ENCODE peak calls at places on chromosome 11, in four cellular contexts. One of them, this sample, is unnamed.

GRCh38 chr11:68541983-68542382 is 81.4 kb downstream of the PPP6R3 start:
- DNase-seq in IMR-90: no peak
- DNase-seq in H9: no peak
- DNase-seq in H1: no peak
- DNase-seq in this sample: peak; percentile 42

GRCh38 chr11:74749965-74750296 is 1.3 kb downstream of the RNF169 start:
- DNase-seq in H1: no peak
- DNase-seq in IMR-90: no peak
- DNase-seq in H9: no peak
- DNase-seq in this sample: no peak

GRCh38 chr11:97610000-97610399 is 1220.2 kb downstream of the JRKL start:
- DNase-seq in H9: peak; percentile 30
- DNase-seq in H1: no peak
- DNase-seq in IMR-90: no peak
- DNase-seq in this sample: peak; percentile 39

GRCh38 chr11:61918251-61919112 is 1.1 kb upstream of the RAB3IL1 start:
- DNase-seq in IMR-90: no peak
- DNase-seq in H9: no peak
- DNase-seq in H1: no peak
- DNase-seq in this sample: no peak

GRCh38 chr11:58179648-58180047 is 9.2 kb upstream of the OR9Q2 start:
- DNase-seq in H9: no peak
- DNase-seq in H1: no peak
- DNase-seq in IMR-90: no peak
- DNase-seq in this sample: no peak

GRCh38 chr11:534197-534591 is 1.2 kb downstream of the HRAS start:
- DNase-seq in H1: no peak
- DNase-seq in IMR-90: no peak
- DNase-seq in H9: no peak
- DNase-seq in this sample: no peak

GRCh38 chr11:117883063-117883462 is 6.6 kb upstream of the FXYD6 start:
- DNase-seq in IMR-90: no peak
- DNase-seq in H9: no peak
- DNase-seq in H1: no peak
- DNase-seq in this sample: no peak

GRCh38 chr11:88152381-88152780 is 22.9 kb downstream of the RAB38 start:
- DNase-seq in H9: no peak
- DNase-seq in IMR-90: peak; percentile 28
- DNase-seq in H1: no peak
- DNase-seq in this sample: no peak

GRCh38 chr11:118514103-118514502 is 13.2 kb upstream of the TTC36 start:
- DNase-seq in H9: no peak
- DNase-seq in IMR-90: no peak
- DNase-seq in H1: no peak
- DNase-seq in this sample: no peak

GRCh38 chr11:108122166-108122628 is 830 bp downstream of the ACAT1 start:
- DNase-seq in IMR-90: no peak
- DNase-seq in H1: no peak
- DNase-seq in H9: no peak
- DNase-seq in this sample: peak; percentile 18

GRCh38 chr11:14908214-14908880 is 16.3 kb upstream of the CYP2R1 start:
- DNase-seq in IMR-90: peak; percentile 34
- DNase-seq in H1: no peak
- DNase-seq in H9: peak; percentile 39
- DNase-seq in this sample: peak; percentile 73

GRCh38 chr11:107218123-107219084 is 200.1 kb upstream of the GUCY1A2 start:
- DNase-seq in H1: no peak
- DNase-seq in IMR-90: no peak
- DNase-seq in H9: no peak
- DNase-seq in this sample: peak; percentile 44

GRCh38 chr11:103453901-103454300 is 344.7 kb downstream of the DYNC2H1 start:
- DNase-seq in H1: no peak
- DNase-seq in IMR-90: no peak
- DNase-seq in H9: no peak
- DNase-seq in this sample: no peak

GRCh38 chr11:90805172-90805571 is 582.3 kb upstream of the CHORDC1 start:
- DNase-seq in H9: no peak
- DNase-seq in H1: no peak
- DNase-seq in IMR-90: no peak
- DNase-seq in this sample: peak; percentile 29

GRCh38 chr11:122649133-122649532 is 6.4 kb upstream of the UBASH3B start:
- DNase-seq in H9: no peak
- DNase-seq in IMR-90: no peak
- DNase-seq in H1: no peak
- DNase-seq in this sample: no peak

GRCh38 chr11:61372659-61373058 is 10.5 kb downstream of the TMEM138 start:
- DNase-seq in IMR-90: no peak
- DNase-seq in H1: no peak
- DNase-seq in H9: no peak
- DNase-seq in this sample: peak; percentile 40

GRCh38 chr11:2932850-2933251 is 3.6 kb upstream of the PHLDA2 start:
- DNase-seq in H1: no peak
- DNase-seq in H9: no peak
- DNase-seq in IMR-90: peak; percentile 46
- DNase-seq in this sample: no peak

GRCh38 chr11:2525166-2525861 is 80.5 kb downstream of the KCNQ1 start:
- DNase-seq in IMR-90: no peak
- DNase-seq in H1: no peak
- DNase-seq in H9: peak; percentile 19
- DNase-seq in this sample: no peak

GRCh38 chr11:39432929-39433328 is 2026.5 kb downstream of the LRRC4C start:
- DNase-seq in H9: no peak
- DNase-seq in H1: no peak
- DNase-seq in IMR-90: no peak
- DNase-seq in this sample: no peak

GRCh38 chr11:42764936-42765335 is 546.9 kb upstream of the API5 start:
- DNase-seq in IMR-90: no peak
- DNase-seq in H9: no peak
- DNase-seq in H1: no peak
- DNase-seq in this sample: no peak

GRCh38 chr11:96082002-96082899 is 158.3 kb upstream of the MTMR2 start:
- DNase-seq in IMR-90: no peak
- DNase-seq in H9: no peak
- DNase-seq in H1: no peak
- DNase-seq in this sample: peak; percentile 62

GRCh38 chr11:57325735-57326048 is 940 bp upstream of the TNKS1BP1 start:
- DNase-seq in IMR-90: no peak
- DNase-seq in H1: no peak
- DNase-seq in H9: no peak
- DNase-seq in this sample: no peak

GRCh38 chr11:11987503-11988022 is 20.9 kb downstream of the DKK3 start:
- DNase-seq in IMR-90: peak; percentile 78
- DNase-seq in H9: peak; percentile 27
- DNase-seq in H1: no peak
- DNase-seq in this sample: peak; percentile 93

GRCh38 chr11:12235945-12236743 is 125.8 kb downstream of the MICAL2 start:
- DNase-seq in H1: no peak
- DNase-seq in H9: no peak
- DNase-seq in IMR-90: peak; percentile 72
- DNase-seq in this sample: peak; percentile 74

DNA sequence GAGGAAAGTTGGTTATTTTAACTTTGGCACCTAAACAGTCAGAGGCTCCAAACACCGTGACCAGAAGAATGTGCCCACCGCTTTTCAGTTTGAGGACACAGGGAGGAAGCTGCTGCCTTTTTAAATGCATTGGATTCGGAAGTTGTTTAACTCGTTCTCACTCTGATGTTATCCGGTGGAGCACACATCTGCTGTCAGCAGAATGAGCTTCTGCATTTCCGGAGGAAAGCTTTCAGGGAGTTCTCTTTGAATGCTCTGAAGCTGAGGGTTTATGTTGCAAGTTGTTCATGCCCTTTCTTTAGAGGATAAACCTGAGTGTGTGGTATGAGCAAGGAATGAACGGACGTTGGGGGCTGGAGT is 64.1 kb downstream of the PPFIBP2 start:
- DNase-seq in H1: no peak
- DNase-seq in IMR-90: peak; percentile 49
- DNase-seq in H9: peak; percentile 44
- DNase-seq in this sample: peak; percentile 87
- H3K79me1 ChIP-seq in H1: no peaks in the 10 kb centered on the region
- H3K79me1 ChIP-seq in IMR-90: no peaks in the 10 kb centered on the region
- H3K79me1 ChIP-seq in H9: no peaks in the 10 kb centered on the region
- H3K79me1 ChIP-seq in this sample: no peaks in the 10 kb centered on the region

DNA sequence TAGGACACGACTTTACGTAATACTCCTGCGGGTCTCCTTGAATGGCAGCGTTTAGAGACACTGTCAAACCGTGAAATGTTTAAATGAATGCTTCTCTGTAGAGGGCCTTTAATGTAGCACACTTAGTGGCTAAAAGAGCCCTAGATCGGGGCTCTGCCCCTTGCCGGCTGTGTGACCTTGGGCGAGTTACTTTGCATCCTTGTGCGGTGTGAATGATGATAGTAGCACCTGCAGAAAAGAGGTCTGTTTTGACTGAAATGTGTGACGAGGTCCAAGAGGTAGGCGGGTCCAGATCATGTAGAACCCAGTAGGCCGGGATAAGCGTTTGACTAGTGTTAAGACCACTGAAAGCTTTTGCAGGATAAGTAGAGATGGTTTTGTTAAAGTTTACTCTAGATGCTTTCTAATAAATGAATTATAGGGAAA is 866 bp downstream of the MED17 start:
- DNase-seq in IMR-90: no peak
- DNase-seq in H1: no peak
- DNase-seq in H9: no peak
- DNase-seq in this sample: no peak
- H4K8ac ChIP-seq in IMR-90: no peak overlapping the region
- H4K8ac ChIP-seq in H1: no peak overlapping the region
- H4K8ac ChIP-seq in H9: no peak overlapping the region
- H4K8ac ChIP-seq in this sample: no peak overlapping the region

GRCh38 chr11:64224891-64225607 is 937 bp downstream of the TRPT1 start:
- DNase-seq in IMR-90: no peak
- DNase-seq in H1: no peak
- DNase-seq in H9: no peak
- DNase-seq in this sample: no peak

GRCh38 chr11:64222651-64223000 is 3.4 kb downstream of the TRPT1 start:
- DNase-seq in H1: no peak
- DNase-seq in H9: no peak
- DNase-seq in IMR-90: no peak
- DNase-seq in this sample: no peak

GRCh38 chr11:64225608-64226506 is at the start of the genes NUDT22 and TRPT1:
- DNase-seq in H9: peak; percentile 90
- DNase-seq in IMR-90: peak; percentile 66
- DNase-seq in H1: no peak
- DNase-seq in this sample: peak; percentile 85

GRCh38 chr11:64223001-64223651 is 2.9 kb downstream of the TRPT1 start:
- DNase-seq in H1: no peak
- DNase-seq in IMR-90: no peak
- DNase-seq in H9: no peak
- DNase-seq in this sample: no peak

GRCh38 chr11:64224151-64224890 is 1.7 kb downstream of the TRPT1 start:
- DNase-seq in H1: no peak
- DNase-seq in H9: no peak
- DNase-seq in IMR-90: no peak
- DNase-seq in this sample: no peak
- H3K56ac ChIP-seq in H1: no peak overlapping the region
- H3K56ac ChIP-seq in H9: no peak overlapping the region
- H3K56ac ChIP-seq in IMR-90: no peak overlapping the region
- H3K56ac ChIP-seq in this sample: no peak overlapping the region

DNA sequence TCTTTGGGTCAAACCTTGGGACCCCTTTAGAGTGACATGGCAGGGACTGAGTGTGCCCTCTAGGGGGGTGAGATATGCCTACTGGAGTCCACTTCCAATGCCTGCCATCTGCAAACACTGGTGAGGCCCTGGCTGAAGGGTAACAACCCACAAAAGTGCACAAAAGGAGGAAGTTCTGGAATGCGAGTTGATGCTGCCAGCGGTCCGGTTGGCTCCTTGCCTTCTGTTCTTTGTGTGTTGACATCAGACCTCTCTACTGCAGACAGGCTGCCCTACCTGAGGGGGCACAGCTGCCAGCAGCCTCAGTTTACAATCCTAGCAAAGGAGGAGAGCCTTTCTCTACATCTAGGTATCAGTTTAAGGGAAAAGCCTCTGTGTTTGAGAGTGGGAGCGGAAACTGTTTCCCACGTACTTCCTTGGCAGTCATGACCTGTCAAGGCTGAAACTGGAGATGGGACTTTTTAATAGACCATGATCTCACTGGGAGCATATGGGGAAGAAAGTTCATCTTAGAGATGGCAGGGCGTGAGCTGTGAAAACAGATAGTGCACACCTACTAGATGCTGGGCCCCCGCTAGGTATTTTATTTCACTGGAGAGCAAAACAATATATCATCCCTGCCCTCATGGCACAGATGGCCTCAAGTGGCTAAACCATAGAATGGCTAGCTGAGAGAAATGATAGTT is 27.2 kb downstream of the BMAL1 start:
- DNase-seq in H1: no peak
- DNase-seq in IMR-90: no peak
- DNase-seq in H9: no peak
- DNase-seq in this sample: no peak
- H3K79me1 ChIP-seq in H1: no peaks in the 10 kb centered on the region
- H3K79me1 ChIP-seq in IMR-90: peaks cover 24% of the 10 kb centered on the region
- H3K79me1 ChIP-seq in H9: no peaks in the 10 kb centered on the region
- H3K79me1 ChIP-seq in this sample: no peaks in the 10 kb centered on the region

GRCh38 chr11:115148101-115148500 is 356.1 kb downstream of the CADM1 start:
- DNase-seq in IMR-90: no peak
- DNase-seq in H1: no peak
- DNase-seq in H9: no peak
- DNase-seq in this sample: no peak

GRCh38 chr11:115148691-115149090 is 355.5 kb downstream of the CADM1 start:
- DNase-seq in IMR-90: no peak
- DNase-seq in H9: no peak
- DNase-seq in H1: no peak
- DNase-seq in this sample: no peak

GRCh38 chr11:115145316-115145715 is 358.9 kb downstream of the CADM1 start:
- DNase-seq in H1: no peak
- DNase-seq in H9: no peak
- DNase-seq in IMR-90: no peak
- DNase-seq in this sample: no peak

GRCh38 chr11:115146425-115146824 is 357.8 kb downstream of the CADM1 start:
- DNase-seq in H1: no peak
- DNase-seq in H9: no peak
- DNase-seq in IMR-90: no peak
- DNase-seq in this sample: no peak

GRCh38 chr11:115147243-115147807 is 356.9 kb downstream of the CADM1 start:
- DNase-seq in H9: no peak
- DNase-seq in IMR-90: no peak
- DNase-seq in H1: no peak
- DNase-seq in this sample: no peak
- H4K8ac ChIP-seq in H9: no peak overlapping the region
- H4K8ac ChIP-seq in IMR-90: no peak overlapping the region
- H4K8ac ChIP-seq in H1: no peak overlapping the region
- H4K8ac ChIP-seq in this sample: no peak overlapping the region

GRCh38 chr11:43856988-43857387 is 23.6 kb upstream of the ALKBH3 start:
- DNase-seq in IMR-90: no peak
- DNase-seq in H1: no peak
- DNase-seq in H9: no peak
- DNase-seq in this sample: no peak

GRCh38 chr11:43852057-43852636 is 28.5 kb upstream of the ALKBH3 start:
- DNase-seq in H9: peak; percentile 67
- DNase-seq in IMR-90: peak; percentile 88
- DNase-seq in H1: peak; percentile 34
- DNase-seq in this sample: peak; percentile 84

DNA sequence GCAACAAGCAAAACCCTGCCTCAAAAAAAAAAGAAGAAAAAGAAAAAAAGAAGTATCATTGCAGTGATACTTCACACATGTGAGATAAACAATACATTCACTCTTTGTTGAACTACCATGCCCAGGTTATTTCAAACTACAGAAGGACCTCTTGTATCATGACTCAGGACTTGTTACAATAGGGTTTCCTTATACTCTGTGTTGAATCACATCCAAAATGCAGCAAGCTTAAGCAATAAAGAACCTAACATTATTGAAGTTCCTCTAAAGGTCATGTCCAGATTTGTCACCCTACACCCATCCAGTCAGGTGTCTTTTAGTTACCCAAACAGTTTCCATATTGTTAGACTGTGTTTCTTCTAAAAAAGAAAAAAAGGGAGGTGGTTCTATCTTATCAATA is 26.9 kb upstream of the ALKBH3 start:
- DNase-seq in H9: no peak
- DNase-seq in H1: no peak
- DNase-seq in IMR-90: peak; percentile 18
- DNase-seq in this sample: no peak
- H3K56ac ChIP-seq in H9: no peak overlapping the region
- H3K56ac ChIP-seq in H1: no peak overlapping the region
- H3K56ac ChIP-seq in IMR-90: no peak overlapping the region
- H3K56ac ChIP-seq in this sample: no peak overlapping the region

This sample was measured in mesendoderm.